ENCODE peak calls at places on chromosomes 12 and 14, in six cellular contexts. One of them, this sample, is unnamed.

GRCh38 chr12:42912367-42912766 is 322.8 kb upstream of the PRICKLE1 start:
- DNase-seq in T1000: no peak
- DNase-seq in NCI-H1417: no peak
- DNase-seq in Kasumi-1: no peak
- DNase-seq in Peyer's patch: no peak
- DNase-seq in DMS79 treated with DMSO at 0.1 percent for 48 hours: no peak
- DNase-seq in this sample: no peak

GRCh38 chr12:108299516-108299915 is 39.6 kb downstream of the CMKLR1 start:
- DNase-seq in Kasumi-1: no peak
- DNase-seq in T1000: no peak
- DNase-seq in DMS79 treated with DMSO at 0.1 percent for 48 hours: no peak
- DNase-seq in Peyer's patch: no peak
- DNase-seq in NCI-H1417: no peak
- DNase-seq in this sample: no peak

GRCh38 chr12:7642876-7643309 is 22.8 kb downstream of the APOBEC1 start:
- DNase-seq in Kasumi-1: no peak
- DNase-seq in DMS79 treated with DMSO at 0.1 percent for 48 hours: no peak
- DNase-seq in NCI-H1417: no peak
- DNase-seq in T1000: no peak
- DNase-seq in Peyer's patch: no peak
- DNase-seq in this sample: no peak

GRCh38 chr14:75428230-75429104 is 645 bp downstream of the JDP2 start:
- DNase-seq in Peyer's patch: peak; percentile 25
- DNase-seq in T1000: no peak
- DNase-seq in DMS79 treated with DMSO at 0.1 percent for 48 hours: peak; percentile 30
- DNase-seq in Kasumi-1: no peak
- DNase-seq in NCI-H1417: peak; percentile 57
- DNase-seq in this sample: peak; percentile 57

GRCh38 chr12:28879379-28879778 is 269.7 kb upstream of the FAR2 start:
- DNase-seq in Peyer's patch: no peak
- DNase-seq in NCI-H1417: no peak
- DNase-seq in T1000: no peak
- DNase-seq in Kasumi-1: no peak
- DNase-seq in DMS79 treated with DMSO at 0.1 percent for 48 hours: no peak
- DNase-seq in this sample: no peak

GRCh38 chr14:32576088-32576795 is 247.1 kb downstream of the AKAP6 start:
- DNase-seq in DMS79 treated with DMSO at 0.1 percent for 48 hours: peak; percentile 76
- DNase-seq in NCI-H1417: peak; percentile 51
- DNase-seq in T1000: no peak
- DNase-seq in Kasumi-1: peak; percentile 81
- DNase-seq in Peyer's patch: peak; percentile 16
- DNase-seq in this sample: peak; percentile 75

GRCh38 chr12:56029666-56030293 is 8.9 kb downstream of the IKZF4 start:
- DNase-seq in Peyer's patch: no peak
- DNase-seq in DMS79 treated with DMSO at 0.1 percent for 48 hours: no peak
- DNase-seq in T1000: peak; percentile 23
- DNase-seq in NCI-H1417: peak; percentile 21
- DNase-seq in Kasumi-1: peak; percentile 88
- DNase-seq in this sample: peak; percentile 74

GRCh38 chr14:65732112-65732511 is 319.6 kb downstream of the FUT8 start:
- DNase-seq in DMS79 treated with DMSO at 0.1 percent for 48 hours: no peak
- DNase-seq in Kasumi-1: no peak
- DNase-seq in Peyer's patch: no peak
- DNase-seq in NCI-H1417: no peak
- DNase-seq in T1000: no peak
- DNase-seq in this sample: no peak

GRCh38 chr14:39094515-39094914 is 8.5 kb downstream of the SEC23A start:
- DNase-seq in DMS79 treated with DMSO at 0.1 percent for 48 hours: no peak
- DNase-seq in T1000: no peak
- DNase-seq in Peyer's patch: no peak
- DNase-seq in NCI-H1417: no peak
- DNase-seq in Kasumi-1: no peak
- DNase-seq in this sample: no peak

GRCh38 chr14:51041853-51042252 is 53.1 kb downstream of the TRIM9 start:
- DNase-seq in NCI-H1417: no peak
- DNase-seq in DMS79 treated with DMSO at 0.1 percent for 48 hours: no peak
- DNase-seq in T1000: no peak
- DNase-seq in Peyer's patch: no peak
- DNase-seq in Kasumi-1: no peak
- DNase-seq in this sample: no peak

GRCh38 chr12:116276433-116277216 is 868 bp downstream of the MED13L start:
- DNase-seq in Peyer's patch: peak; percentile 71
- DNase-seq in NCI-H1417: peak; percentile 82
- DNase-seq in DMS79 treated with DMSO at 0.1 percent for 48 hours: peak; percentile 65
- DNase-seq in Kasumi-1: peak; percentile 84
- DNase-seq in T1000: peak; percentile 26
- DNase-seq in this sample: peak; percentile 73

GRCh38 chr14:39107624-39108023 is 4.6 kb upstream of the SEC23A start:
- DNase-seq in Kasumi-1: peak; percentile 84
- DNase-seq in DMS79 treated with DMSO at 0.1 percent for 48 hours: peak; percentile 49
- DNase-seq in T1000: no peak
- DNase-seq in Peyer's patch: no peak
- DNase-seq in NCI-H1417: no peak
- DNase-seq in this sample: peak; percentile 53

GRCh38 chr12:22312336-22312735 is 22.2 kb downstream of the ST8SIA1 start:
- DNase-seq in Kasumi-1: no peak
- DNase-seq in DMS79 treated with DMSO at 0.1 percent for 48 hours: no peak
- DNase-seq in T1000: peak; percentile 42
- DNase-seq in NCI-H1417: no peak
- DNase-seq in Peyer's patch: no peak
- DNase-seq in this sample: peak; percentile 50

GRCh38 chr12:47249719-47250506 is 170.2 kb upstream of the AMIGO2 start:
- DNase-seq in DMS79 treated with DMSO at 0.1 percent for 48 hours: no peak
- DNase-seq in Peyer's patch: no peak
- DNase-seq in Kasumi-1: no peak
- DNase-seq in NCI-H1417: no peak
- DNase-seq in T1000: no peak
- DNase-seq in this sample: no peak

GRCh38 chr12:31989987-31990386 is 30.8 kb downstream of the RESF1 start:
- DNase-seq in DMS79 treated with DMSO at 0.1 percent for 48 hours: no peak
- DNase-seq in Peyer's patch: no peak
- DNase-seq in NCI-H1417: no peak
- DNase-seq in Kasumi-1: no peak
- DNase-seq in T1000: no peak
- DNase-seq in this sample: no peak

GRCh38 chr14:104140463-104141331 is 2.3 kb downstream of the KIF26A start:
- DNase-seq in Kasumi-1: no peak
- DNase-seq in Peyer's patch: no peak
- DNase-seq in DMS79 treated with DMSO at 0.1 percent for 48 hours: no peak
- DNase-seq in T1000: no peak
- DNase-seq in NCI-H1417: no peak
- DNase-seq in this sample: no peak

This sample was measured in AG20443.